ENCODE peak calls at places on chromosomes 12 and 14, in four cellular contexts. B is endothelial cell of umbilical vein, N is Peyer's patch, W is right lobe of liver. H is an unnamed sample.

GRCh38 chr14:68574906-68575305 is 218.0 kb downstream of the ZFP36L1 start:
- DNase-seq in B (no peak), N (no peak), W (no peak), H (no peak)

GRCh38 chr12:45216297-45216982 is 545 bp downstream of the ANO6 start:
- DNase-seq in B (peak), N (peak), W (peak), H (peak)

GRCh38 chr12:124115976-124116690 is 143.1 kb downstream of the ZNF664 start:
- DNase-seq in B (no peak), N (no peak), W (no peak), H (no peak)

GRCh38 chr14:38877744-38878388 is 225.2 kb downstream of the SEC23A start:
- DNase-seq in B (peak), N (no peak), W (no peak), H (no peak)

GRCh38 chr14:94054936-94055335 is 26.1 kb downstream of the DDX24 start:
- DNase-seq in B (no peak), N (no peak), W (no peak), H (peak)

GRCh38 chr14:74579447-74580274 is 32.4 kb downstream of the LTBP2 start:
- DNase-seq in B (peak), N (peak), W (peak), H (no peak)

GRCh38 chr12:54560374-54560858 is 11.0 kb downstream of the PDE1B start:
- DNase-seq in B (peak), N (peak), W (peak), H (peak)

GRCh38 chr14:53715390-53715730 is 241.3 kb downstream of the BMP4 start:
- DNase-seq in B (peak), N (no peak), W (no peak), H (no peak)

GRCh38 chr12:76866726-76867125 is 12.1 kb downstream of the CSRP2 start:
- DNase-seq in B (no peak), N (no peak), W (no peak), H (no peak)

GRCh38 chr12:51860986-51861385 is 12.5 kb upstream of the FIGNL2 start:
- DNase-seq in B (no peak), N (no peak), W (no peak), H (no peak)

GRCh38 chr12:88111074-88111652 is 30.7 kb downstream of the CEP290 start:
- DNase-seq in B (peak), N (no peak), W (no peak), H (no peak)

GRCh38 chr12:30268036-30268435 is 427.6 kb downstream of the IPO8 start:
- DNase-seq in B (no peak), N (no peak), W (no peak), H (no peak)

GRCh38 chr14:53613404-53614253 is 343.0 kb downstream of the BMP4 start:
- DNase-seq in B (peak), N (peak), W (peak), H (no peak)

GRCh38 chr12:75447695-75448393 is 32.7 kb upstream of the GLIPR1 start:
- DNase-seq in B (no peak), N (no peak), W (no peak), H (no peak)

GRCh38 chr12:21618566-21618965 is 13.9 kb upstream of the GYS2 start:
- DNase-seq in B (no peak), N (no peak), W (no peak), H (no peak)

GRCh38 chr12:4292266-4293063 is 18.9 kb downstream of the CCND2 start:
- DNase-seq in B (no peak), N (no peak), W (no peak), H (no peak)

GRCh38 chr12:123905319-123905925 is 67.2 kb downstream of the CCDC92 start:
- DNase-seq in B (peak), N (peak), W (no peak), H (peak)

GRCh38 chr12:122518908-122519307 is 7.8 kb downstream of the RSRC2 start:
- DNase-seq in B (no peak), N (no peak), W (no peak), H (no peak)

GRCh38 chr14:104659764-104660523 is 29.5 kb upstream of the INF2 start:
- DNase-seq in B (no peak), N (no peak), W (no peak), H (no peak)

GRCh38 chr12:52837781-52838736 is 3.9 kb upstream of the KRT79 start:
- DNase-seq in B (no peak), N (no peak), W (no peak), H (no peak)

GRCh38 chr14:55532645-55533309 is 47.2 kb upstream of the KTN1 start:
- DNase-seq in B (no peak), N (no peak), W (no peak), H (no peak)

GRCh38 chr12:41531147-41531829 is 343.2 kb downstream of the PDZRN4 start:
- DNase-seq in B (no peak), N (peak), W (peak), H (peak)
- H3K4me3 ChIP-seq in B (no peak), N (no peak), W (no peak), H (peak)

GRCh38 chr12:10279937-10280336 is 27.7 kb upstream of the KLRD1 start:
- DNase-seq in B (no peak), N (no peak), W (no peak), H (no peak)

GRCh38 chr12:10276774-10277173 is 30.9 kb upstream of the KLRD1 start:
- DNase-seq in B (no peak), N (no peak), W (no peak), H (no peak)

GRCh38 chr12:10283028-10283427 is 24.6 kb upstream of the KLRD1 start:
- DNase-seq in B (no peak), N (no peak), W (no peak), H (no peak)

GRCh38 chr12:10272466-10272865 is 35.2 kb upstream of the KLRD1 start:
- DNase-seq in B (no peak), N (no peak), W (no peak), H (no peak)

GRCh38 chr12:10278104-10278503 is 29.6 kb upstream of the KLRD1 start:
- DNase-seq in B (no peak), N (no peak), W (no peak), H (no peak)
- TF ChIP-seq POLR2A in B (no peak), N (no peak), W (no peak), H (no peak)

DNA sequence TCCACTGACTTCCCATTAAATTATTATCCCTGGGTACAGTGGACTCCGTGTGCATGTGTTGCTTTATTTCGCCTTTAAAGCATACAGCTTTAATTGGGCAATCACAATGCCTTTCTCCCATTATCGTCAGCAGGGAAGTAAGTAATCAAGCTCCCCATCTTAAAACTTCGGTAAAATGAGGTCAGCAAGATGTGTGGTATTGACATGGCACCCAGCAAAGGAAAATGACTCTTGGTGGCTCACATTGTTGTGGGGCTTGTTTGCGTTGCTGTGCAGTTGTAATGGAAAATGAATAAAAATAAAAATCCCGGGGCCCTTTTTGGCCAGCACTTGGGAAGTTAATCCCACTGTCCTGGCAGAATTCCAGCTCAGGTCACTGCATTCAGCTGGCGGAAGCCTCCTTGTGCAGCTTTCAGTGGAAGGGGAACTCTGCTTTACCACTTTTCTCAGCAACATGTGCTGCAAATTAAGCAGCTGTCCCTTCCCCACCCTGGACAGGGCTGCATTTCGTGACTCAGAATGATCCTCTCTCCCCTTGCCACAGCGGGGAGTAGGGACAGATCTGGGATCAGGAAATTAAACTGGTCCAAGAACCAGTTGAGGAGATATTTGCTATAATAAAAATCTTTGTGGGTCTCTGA is 13.9 kb upstream of the ATP2A2 start:
- DNase-seq in B (peak), N (no peak), W (no peak), H (no peak)
- H3K27ac ChIP-seq in B (no peak), N (peak), W (no peak), H (no peak)

GRCh38 chr14:70332015-70332414 is 27.5 kb downstream of the COX16 start:
- DNase-seq in B (no peak), N (no peak), W (no peak), H (no peak)
- H3K4me3 ChIP-seq in B (no peak), N (no peak), W (no peak), H (no peak)

GRCh38 chr12:93135286-93136239 is 206.5 kb upstream of the EEA1 start:
- DNase-seq in B (peak), N (no peak), W (no peak), H (no peak)
- TF ChIP-seq POLR2A in B (no peak), N (no peak), W (no peak), H (no peak)

GRCh38 chr12:38761636-38762342 is 143.6 kb downstream of the CPNE8 start:
- DNase-seq in B (no peak), N (no peak), W (no peak), H (no peak)
- H3K27ac ChIP-seq in B (no peak), N (no peak), W (no peak), H (no peak)

DNA sequence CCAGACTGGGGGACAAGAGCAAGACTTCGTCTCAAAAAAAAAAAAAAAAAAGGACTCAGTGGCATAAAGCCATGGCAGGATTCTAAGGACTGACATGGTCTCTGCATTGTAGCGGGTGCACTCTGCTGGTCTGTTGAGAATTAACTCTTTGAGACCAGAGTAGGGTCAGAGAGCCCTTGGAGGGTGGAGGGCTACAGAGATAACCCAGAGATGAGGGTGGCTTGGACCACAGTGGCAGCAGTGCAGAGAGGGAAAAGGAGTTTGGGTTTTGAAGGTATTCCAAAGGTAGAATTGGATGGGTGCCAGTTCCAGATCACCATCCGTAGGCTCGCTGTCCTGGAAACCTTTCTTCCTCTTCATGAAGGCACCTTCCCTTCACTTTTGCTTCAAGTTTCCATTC is 14.3 kb upstream of the DYNC1H1 start:
- DNase-seq in B (no peak), N (no peak), W (no peak), H (no peak)
- H3K4me3 ChIP-seq in B (no peak), N (no peak), W (no peak), H (no peak)

H was measured in testis.